ENCODE peak calls at places on chromosomes 12 and 14, in six cellular contexts. T, S, U, W, H and G are unnamed samples.

GRCh38 chr12:26791328-26791791 is 41.6 kb downstream of the ITPR2 start:
- ATAC-seq in S (no peak), H (no peak), U (peak; percentile 78), T (no peak), W (peak; percentile 88), G (no peak)

GRCh38 chr14:70917633-70918032 is 10.4 kb downstream of the PCNX1 start:
- ATAC-seq in H (no peak), S (no peak), U (no peak), T (no peak), W (no peak), G (no peak)

GRCh38 chr12:99381992-99382391 is 265.6 kb upstream of the GARIN6 start:
- ATAC-seq in T (no peak), S (no peak), W (peak; percentile 94), H (no peak), U (no peak), G (no peak)

GRCh38 chr12:92506460-92506859 is 196.3 kb upstream of the PLEKHG7 start:
- ATAC-seq in T (no peak), S (no peak), H (no peak), W (no peak), U (no peak), G (no peak)

GRCh38 chr14:59354666-59355065 is 110.5 kb downstream of the GPR135 start:
- ATAC-seq in U (no peak), H (no peak), T (no peak), S (no peak), W (no peak), G (peak; percentile 61)

GRCh38 chr14:88667555-88668273 is 104.9 kb downstream of the ZC3H14 start:
- ATAC-seq in T (peak; percentile 87), S (peak; percentile 90), H (peak; percentile 90), W (peak; percentile 89), U (peak; percentile 90), G (peak; percentile 80)

GRCh38 chr12:26989873-26990272 is 24.3 kb downstream of the TM7SF3 start:
- ATAC-seq in U (no peak), H (no peak), S (no peak), W (no peak), T (no peak), G (no peak)

GRCh38 chr12:53952871-53953734 is 1.6 kb upstream of the HOXC12 start:
- ATAC-seq in T (peak; percentile 23), H (no peak), S (peak; percentile 10), U (no peak), W (no peak), G (no peak)

GRCh38 chr12:76952995-76953394 is 74.2 kb upstream of the CSRP2 start:
- ATAC-seq in H (no peak), T (no peak), S (no peak), U (no peak), W (no peak), G (no peak)

GRCh38 chr14:37251778-37252177 is 54.0 kb downstream of the MIPOL1 start:
- ATAC-seq in W (no peak), S (no peak), H (no peak), U (no peak), T (no peak), G (no peak)

GRCh38 chr12:45209784-45210183 is 6.1 kb upstream of the ANO6 start:
- ATAC-seq in H (no peak), S (no peak), U (no peak), W (peak; percentile 66), T (no peak), G (no peak)

GRCh38 chr12:109385339-109386078 is 37.8 kb downstream of the MYO1H start:
- ATAC-seq in S (peak; percentile 74), H (peak; percentile 28), U (peak; percentile 91), W (peak; percentile 26), T (peak; percentile 21), G (peak; percentile 87)

GRCh38 chr12:6946920-6947374 is 3.1 kb downstream of the C12orf57 start:
- ATAC-seq in S (no peak), U (no peak), H (no peak), W (no peak), T (peak; percentile 0), G (no peak)

GRCh38 chr14:76096257-76096656 is 55.5 kb upstream of the GPATCH2L start:
- ATAC-seq in S (no peak), H (no peak), W (no peak), T (no peak), U (no peak), G (no peak)

GRCh38 chr14:45976001-45976400 is 675.6 kb downstream of the RPL10L start:
- ATAC-seq in H (no peak), S (no peak), W (no peak), U (no peak), T (no peak), G (no peak)

GRCh38 chr14:62117718-62118164 is 355.5 kb downstream of the SNAPC1 start:
- ATAC-seq in T (no peak), S (no peak), H (no peak), U (no peak), W (no peak), G (no peak)

GRCh38 chr14:68785817-68786490 is 6.9 kb downstream of the ZFP36L1 start:
- ATAC-seq in U (peak; percentile 14), W (peak; percentile 7), S (peak; percentile 22), T (no peak), H (peak; percentile 50), G (peak; percentile 3)

GRCh38 chr14:61101803-61102548 is 120.9 kb downstream of the SLC38A6 start:
- ATAC-seq in U (peak; percentile 59), T (no peak), W (no peak), S (no peak), H (no peak), G (peak; percentile 47)

GRCh38 chr14:69739486-69739885 is 27.5 kb upstream of the SRSF5 start:
- ATAC-seq in W (no peak), T (no peak), H (no peak), S (no peak), U (no peak), G (no peak)

GRCh38 chr14:103834956-103835355 is 12.4 kb downstream of the PPP1R13B start:
- ATAC-seq in U (no peak), W (no peak), S (no peak), H (no peak), T (no peak), G (no peak)

GRCh38 chr12:20505056-20505455 is 136.7 kb downstream of the PDE3A start:
- ATAC-seq in H (no peak), U (no peak), S (no peak), W (no peak), T (no peak), G (no peak)

GRCh38 chr12:14289596-14289995 is 75.9 kb upstream of the ATF7IP start:
- ATAC-seq in U (no peak), H (no peak), S (no peak), W (no peak), T (no peak), G (no peak)

GRCh38 chr14:83874662-83875061 is 1655.3 kb upstream of the FLRT2 start:
- ATAC-seq in W (peak; percentile 77), U (no peak), H (no peak), S (no peak), T (no peak), G (no peak)

GRCh38 chr14:83873626-83874025 is 1656.3 kb upstream of the FLRT2 start:
- ATAC-seq in S (no peak), T (no peak), W (no peak), H (no peak), U (no peak), G (no peak)

GRCh38 chr14:83867871-83868270 is 1662.1 kb upstream of the FLRT2 start:
- ATAC-seq in U (no peak), W (no peak), T (no peak), S (no peak), H (no peak), G (no peak)

DNA sequence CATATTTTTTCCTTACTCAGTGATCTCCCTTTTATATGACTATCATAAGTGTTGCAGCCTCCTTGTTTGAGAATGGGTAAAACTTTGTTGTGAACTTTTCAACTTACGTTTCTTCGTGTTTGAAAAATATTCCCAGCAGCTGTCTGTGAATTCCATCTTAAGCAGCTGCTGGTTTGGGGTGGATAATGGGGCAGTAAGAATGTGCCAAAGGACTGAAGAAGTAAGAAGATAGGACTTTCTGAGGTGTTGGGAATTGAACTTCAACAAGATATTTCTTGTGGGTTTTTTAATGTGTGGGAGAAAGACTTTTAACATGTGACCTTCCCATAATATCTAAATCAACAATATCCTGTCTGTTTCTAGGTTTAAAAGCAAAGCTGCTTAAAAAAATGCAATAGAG is 1659.4 kb upstream of the FLRT2 start:
- ATAC-seq in H (no peak), W (no peak), U (no peak), T (no peak), S (no peak), G (no peak)
- TF ChIP-seq EP300 in H (no peak), W (no peak), U (no peak), T (no peak), S (no peak), G (no peak)

GRCh38 chr12:19003987-19004619 is 125.4 kb upstream of the PLEKHA5 start:
- ATAC-seq in S (no peak), W (no peak), H (no peak), U (no peak), T (no peak), G (no peak)

GRCh38 chr12:19000836-19001235 is 128.7 kb upstream of the PLEKHA5 start:
- ATAC-seq in T (no peak), H (no peak), U (no peak), S (no peak), W (no peak), G (no peak)

GRCh38 chr12:19002192-19002591 is 127.3 kb upstream of the PLEKHA5 start:
- ATAC-seq in S (no peak), T (no peak), W (no peak), H (no peak), U (no peak), G (no peak)

GRCh38 chr12:19005257-19005801 is 124.2 kb upstream of the PLEKHA5 start:
- ATAC-seq in H (no peak), T (no peak), S (no peak), U (no peak), W (no peak), G (no peak)

GRCh38 chr12:19003110-19003509 is 126.4 kb upstream of the PLEKHA5 start:
- ATAC-seq in U (no peak), H (no peak), T (no peak), S (no peak), W (no peak), G (no peak)
- TF ChIP-seq EP300 in U (no peak), H (no peak), T (no peak), S (no peak), W (no peak), G (no peak)

GRCh38 chr12:130382818-130383217 is 45.1 kb downstream of the PIWIL1 start:
- ATAC-seq in W (no peak), H (no peak), S (no peak), T (no peak), U (no peak), G (no peak)
- TF ChIP-seq EP300 in W (no peak), H (no peak), S (no peak), T (no peak), U (no peak), G (no peak)

DNA sequence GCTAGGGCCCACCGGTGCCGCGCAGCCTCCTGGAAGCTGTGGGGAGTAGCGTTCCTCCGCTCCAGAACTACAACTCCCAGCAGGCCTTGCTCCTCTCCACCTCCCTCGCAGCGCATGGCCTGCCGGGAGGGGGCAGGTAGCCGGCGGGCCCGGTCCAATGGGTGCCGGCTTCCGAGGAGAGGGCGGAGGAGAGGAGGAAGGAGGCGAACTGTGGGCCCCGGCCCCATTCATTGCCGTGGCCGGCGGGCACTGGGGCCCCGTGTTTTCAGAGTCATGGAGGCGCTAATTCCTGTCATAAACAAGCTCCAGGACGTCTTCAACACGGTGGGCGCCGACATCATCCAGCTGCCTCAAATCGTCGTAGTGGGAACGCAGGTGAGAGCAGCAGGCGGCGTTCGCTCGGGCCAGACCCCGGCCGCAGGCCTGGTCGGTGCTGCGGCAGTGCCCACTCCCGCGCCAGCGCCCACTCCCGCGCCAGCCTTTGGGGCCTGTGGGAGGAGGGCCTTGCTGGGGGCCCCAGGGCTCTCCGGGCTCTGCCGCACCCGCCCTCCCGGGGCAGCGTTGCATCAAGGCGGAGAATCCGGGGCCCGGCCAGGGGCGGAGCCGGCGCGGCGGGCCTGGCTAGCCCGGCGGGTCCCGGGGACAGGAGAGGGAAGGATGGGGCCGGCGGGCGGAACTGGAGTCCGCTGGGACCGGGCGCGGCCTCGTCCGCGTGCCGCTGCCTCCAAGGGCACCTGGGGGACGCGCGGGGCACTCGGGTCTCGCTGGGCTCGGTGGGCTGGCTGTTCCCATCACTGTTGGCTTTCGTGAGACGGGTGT is at the start of gene DNM1L:
- ATAC-seq in S (peak; percentile 99), H (peak; percentile 97), T (peak; percentile 96), U (peak; percentile 99), W (peak; percentile 97), G (peak; percentile 98)
- TF ChIP-seq EP300 in S (no peak), H (no peak), T (no peak), U (no peak), W (no peak), G (no peak)